ENCODE peak calls at places on chromosomes 12 and 14, in five cellular contexts. H, E, Y, U and O are unnamed samples.

GRCh38 chr14:32217301-32217700 is 14.2 kb upstream of the RNU6-8 start:
- DNase-seq in Y (peak; percentile 53), H (no peak), E (no peak), U (no peak), O (no peak)

GRCh38 chr12:49491823-49492222 is 47.0 kb upstream of the KCNH3 start:
- DNase-seq in E (no peak), H (no peak), U (peak; percentile 73), Y (no peak), O (peak; percentile 27)

GRCh38 chr12:52203126-52203921 is 11.5 kb upstream of the KRT80 start:
- DNase-seq in U (no peak), E (peak; percentile 91), H (no peak), Y (peak; percentile 92), O (no peak)

GRCh38 chr14:29846339-29847129 is 81.1 kb downstream of the PRKD1 start:
- DNase-seq in E (no peak), Y (peak; percentile 59), H (no peak), U (peak; percentile 29), O (no peak)

GRCh38 chr12:119020377-119021360 is 39.3 kb downstream of the SRRM4 start:
- DNase-seq in Y (peak; percentile 25), H (no peak), U (no peak), E (no peak), O (no peak)

GRCh38 chr12:26727482-26728204 is 105.4 kb downstream of the ITPR2 start:
- DNase-seq in H (no peak), U (no peak), E (no peak), Y (no peak), O (no peak)

GRCh38 chr14:27243360-27243759 is 645.5 kb upstream of the NOVA1 start:
- DNase-seq in U (peak; percentile 17), Y (no peak), E (no peak), H (no peak), O (no peak)

GRCh38 chr12:113689047-113689610 is 217.5 kb upstream of the LHX5 start:
- DNase-seq in Y (no peak), E (no peak), U (no peak), H (no peak), O (no peak)

GRCh38 chr12:49346659-49347306 is at the start of gene DNAJC22:
- DNase-seq in Y (no peak), H (no peak), E (no peak), U (peak; percentile 46), O (peak; percentile 36)

GRCh38 chr12:116135209-116135930 is 142.1 kb downstream of the MED13L start:
- DNase-seq in E (peak; percentile 85), H (no peak), Y (peak; percentile 36), U (peak; percentile 80), O (peak; percentile 59)

GRCh38 chr12:97229036-97229435 is 233.6 kb upstream of the RMST start:
- DNase-seq in U (no peak), E (no peak), H (no peak), Y (peak; percentile 100), O (no peak)

GRCh38 chr12:132465269-132466190 is 24.4 kb upstream of the FBRSL1 start:
- DNase-seq in U (no peak), E (no peak), Y (peak; percentile 43), H (no peak), O (no peak)

GRCh38 chr12:2016862-2017723 is 12.8 kb upstream of the DCP1B start:
- DNase-seq in U (no peak), H (no peak), Y (no peak), E (no peak), O (no peak)

GRCh38 chr12:716506-716905 is 35.9 kb upstream of the WNK1 start:
- DNase-seq in Y (no peak), E (no peak), H (peak; percentile 67), U (peak; percentile 36), O (no peak)

GRCh38 chr12:72207756-72208155 is 64.4 kb upstream of the TRHDE start:
- DNase-seq in H (no peak), E (no peak), U (no peak), Y (no peak), O (no peak)

GRCh38 chr12:2051700-2052625 is 824 bp upstream of the CACNA1C start:
- DNase-seq in U (no peak), E (peak; percentile 35), H (no peak), Y (no peak), O (peak; percentile 53)

GRCh38 chr12:51534216-51534615 is 56.8 kb upstream of the SCN8A start:
- DNase-seq in U (no peak), Y (no peak), E (no peak), H (no peak), O (no peak)

GRCh38 chr12:76242813-76243540 is 105.2 kb downstream of the BBS10 start:
- DNase-seq in H (no peak), Y (no peak), E (peak; percentile 68), U (peak; percentile 47), O (no peak)